ENCODE peak calls at places on chromosomes 3 and 15, in four cellular contexts. H is RWPE2, U is Caco-2, I is left lung. G is an unnamed sample.
A peak's percentile ranks its signal among the peaks of the same experiment; 100 is the strongest.

GRCh38 chr3:10344147-10344943 is 23.4 kb upstream of the SEC13 start:
- DNase-seq in H (no peak), U (peak; percentile 60), I (no peak), G (no peak)

GRCh38 chr15:48572823-48573222 is 72.7 kb downstream of the FBN1 start:
- DNase-seq in H (no peak), U (no peak), I (no peak), G (no peak)

GRCh38 chr15:33716025-33716424 is 252.3 kb upstream of the CHRM5 start:
- DNase-seq in H (no peak), U (no peak), I (no peak), G (peak; percentile 93)

GRCh38 chr3:41221278-41221677 is 22.0 kb downstream of the CTNNB1 start:
- DNase-seq in H (no peak), U (no peak), I (no peak), G (no peak)

GRCh38 chr15:78372880-78373279 is 32.7 kb downstream of the CRABP1 start:
- DNase-seq in H (peak; percentile 65), U (peak; percentile 57), I (no peak), G (no peak)

GRCh38 chr3:43966126-43966525 is 275.4 kb downstream of the ABHD5 start:
- DNase-seq in H (no peak), U (no peak), I (no peak), G (no peak)

GRCh38 chr3:144011251-144011799 is 39.7 kb downstream of the DIPK2A start:
- DNase-seq in H (no peak), U (no peak), I (no peak), G (no peak)

GRCh38 chr3:115301364-115301860 is 154.3 kb upstream of the ZBTB20 start:
- DNase-seq in H (no peak), U (no peak), I (no peak), G (peak; percentile 13)

GRCh38 chr3:126137490-126138130 is 42.8 kb downstream of the ALDH1L1 start:
- DNase-seq in H (no peak), U (no peak), I (no peak), G (no peak)

GRCh38 chr15:49521802-49522201 is 98.8 kb downstream of the FGF7 start:
- DNase-seq in H (no peak), U (peak; percentile 11), I (no peak), G (peak; percentile 29)

GRCh38 chr15:25180606-25181289 is 226.0 kb downstream of the SNRPN start:
- DNase-seq in H (peak; percentile 49), U (no peak), I (no peak), G (no peak)

GRCh38 chr15:28996289-28996688 is 110.5 kb downstream of the APBA2 start:
- DNase-seq in H (peak; percentile 55), U (no peak), I (no peak), G (no peak)
- H3K4me1 ChIP-seq in H (no peaks in the 10 kb centered on the region), U (no peaks in the 10 kb centered on the region), I (no peaks in the 10 kb centered on the region), G (no peaks in the 10 kb centered on the region)

DNA sequence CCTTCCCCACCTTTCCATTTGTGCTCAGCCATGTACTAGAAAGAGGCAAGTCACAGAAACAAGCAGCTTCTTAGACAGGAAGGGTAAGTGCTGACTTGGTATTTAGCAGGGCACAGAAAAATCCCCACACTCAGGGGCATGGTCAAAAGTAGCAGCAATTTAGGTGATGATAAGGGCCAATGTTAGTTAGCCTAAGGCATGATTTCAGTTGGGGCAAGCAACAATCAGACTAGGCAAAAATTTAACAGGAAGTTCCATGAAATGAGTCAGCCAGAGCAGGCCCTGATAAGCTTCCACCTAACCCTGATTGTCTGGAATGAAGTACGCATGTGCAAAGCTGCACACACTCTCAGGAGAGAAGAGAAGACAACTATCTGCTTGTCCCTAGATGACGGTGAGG is 423.4 kb upstream of the UBE2E2 start:
- DNase-seq in H (no peak), U (no peak), I (no peak), G (no peak)
- H3K9me3 ChIP-seq in H (no peaks in the 10 kb centered on the region), U (no peaks in the 10 kb centered on the region), I (peaks cover 18% of the 10 kb centered on the region), G (no peaks in the 10 kb centered on the region)

DNA sequence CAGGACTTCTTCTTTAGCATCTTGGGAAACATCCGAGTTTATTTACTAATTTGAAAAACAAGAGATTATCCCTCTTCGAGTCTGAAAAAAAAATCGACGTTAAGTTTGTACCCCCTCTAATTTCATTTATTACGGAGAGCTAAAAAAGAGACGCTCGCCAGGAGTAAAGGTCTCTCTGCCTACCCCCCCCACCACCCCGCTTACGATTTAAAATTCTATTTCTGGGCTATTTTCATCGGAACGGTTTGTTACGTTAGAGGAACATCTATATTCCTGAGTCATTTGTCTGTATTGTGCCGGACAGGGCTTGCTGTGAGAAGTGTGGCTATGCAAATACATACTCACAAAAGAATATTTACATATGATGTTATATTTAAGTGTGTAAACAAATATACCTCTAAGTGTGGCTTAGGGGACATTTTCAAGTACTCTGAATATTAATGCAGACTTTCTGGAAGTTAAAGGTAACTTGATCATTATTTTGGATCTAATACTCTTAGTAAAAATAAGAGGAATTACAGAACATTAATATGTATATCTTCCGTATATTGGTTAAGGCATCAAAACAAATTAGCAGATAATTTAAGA is 1.4 kb upstream of the SHOX2 start:
- DNase-seq in H (no peak), U (no peak), I (no peak), G (no peak)
- H3K4me1 ChIP-seq in H (peaks cover 3% of the 10 kb centered on the region), U (peaks cover 10% of the 10 kb centered on the region), I (peaks cover 52% of the 10 kb centered on the region), G (peaks cover 19% of the 10 kb centered on the region)

GRCh38 chr3:188692700-188693099 is 479.1 kb upstream of the TPRG1 start:
- DNase-seq in H (no peak), U (no peak), I (no peak), G (no peak)
- H3K9me3 ChIP-seq in H (no peaks in the 10 kb centered on the region), U (no peaks in the 10 kb centered on the region), I (no peaks in the 10 kb centered on the region), G (no peaks in the 10 kb centered on the region)

DNA sequence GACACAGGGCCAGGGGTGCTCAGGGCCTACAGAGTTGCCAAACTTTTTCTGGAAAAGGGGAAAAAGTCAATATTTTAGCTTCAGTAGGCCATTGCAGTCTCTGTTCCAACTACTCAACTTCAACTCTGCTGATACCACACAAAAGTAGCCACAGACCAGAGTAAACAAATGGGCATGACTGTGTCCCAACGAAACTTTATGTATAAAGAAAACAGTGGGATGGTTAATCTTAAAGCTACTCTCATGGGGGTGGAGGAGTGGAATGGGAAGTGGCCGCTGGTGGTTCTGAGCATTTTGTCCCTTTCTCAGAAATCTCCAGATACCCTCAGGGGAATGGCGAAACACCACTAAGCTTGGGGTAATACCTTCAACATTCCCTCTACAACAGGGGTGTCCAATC is 69.9 kb downstream of the OSBPL10 start:
- DNase-seq in H (no peak), U (no peak), I (no peak), G (no peak)
- H3K4me1 ChIP-seq in H (peaks cover 31% of the 10 kb centered on the region), U (no peaks in the 10 kb centered on the region), I (no peaks in the 10 kb centered on the region), G (peaks cover 29% of the 10 kb centered on the region)

DNA sequence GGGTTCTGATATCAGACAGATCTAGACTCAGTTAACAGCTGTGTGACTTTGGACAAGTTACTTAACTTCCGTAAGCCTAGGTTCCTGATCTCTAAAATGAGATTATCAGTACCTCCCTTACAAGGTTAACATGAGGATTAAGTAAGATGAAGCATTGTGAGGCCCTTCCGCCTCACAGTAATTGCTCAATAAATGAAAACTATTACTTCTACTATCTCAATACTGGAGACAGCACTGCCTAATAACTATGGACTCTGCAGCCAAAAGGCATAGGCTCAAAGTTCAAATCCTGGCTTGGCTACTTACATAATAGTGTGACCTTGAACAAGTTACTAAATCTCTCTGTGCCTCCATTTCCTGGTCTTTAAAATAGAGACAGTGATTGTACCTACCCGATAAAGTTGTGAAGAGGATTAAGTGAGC is 82.0 kb upstream of the ATP11B start:
- DNase-seq in H (no peak), U (no peak), I (no peak), G (no peak)
- H3K9me3 ChIP-seq in H (no peaks in the 10 kb centered on the region), U (no peaks in the 10 kb centered on the region), I (no peaks in the 10 kb centered on the region), G (no peaks in the 10 kb centered on the region)

GRCh38 chr3:101847328-101847727 is 2.0 kb upstream of the NFKBIZ start:
- DNase-seq in H (no peak), U (no peak), I (no peak), G (no peak)

GRCh38 chr3:101846709-101847108 is 2.6 kb upstream of the NFKBIZ start:
- DNase-seq in H (no peak), U (no peak), I (no peak), G (no peak)

GRCh38 chr3:101848754-101849713 is at the start of gene NFKBIZ:
- DNase-seq in H (peak; percentile 93), U (peak; percentile 95), I (peak; percentile 97), G (peak; percentile 94)

GRCh38 chr3:101849714-101850326 is 506 bp downstream of the NFKBIZ start:
- DNase-seq in H (peak; percentile 57), U (peak; percentile 62), I (peak; percentile 54), G (no peak)

GRCh38 chr3:101848326-101848725 is 988 bp upstream of the NFKBIZ start:
- DNase-seq in H (no peak), U (peak; percentile 14), I (no peak), G (no peak)
- H3K4me1 ChIP-seq in H (peaks cover 10% of the 10 kb centered on the region), U (peaks cover 46% of the 10 kb centered on the region), I (peaks cover 43% of the 10 kb centered on the region), G (peaks cover 16% of the 10 kb centered on the region)

DNA sequence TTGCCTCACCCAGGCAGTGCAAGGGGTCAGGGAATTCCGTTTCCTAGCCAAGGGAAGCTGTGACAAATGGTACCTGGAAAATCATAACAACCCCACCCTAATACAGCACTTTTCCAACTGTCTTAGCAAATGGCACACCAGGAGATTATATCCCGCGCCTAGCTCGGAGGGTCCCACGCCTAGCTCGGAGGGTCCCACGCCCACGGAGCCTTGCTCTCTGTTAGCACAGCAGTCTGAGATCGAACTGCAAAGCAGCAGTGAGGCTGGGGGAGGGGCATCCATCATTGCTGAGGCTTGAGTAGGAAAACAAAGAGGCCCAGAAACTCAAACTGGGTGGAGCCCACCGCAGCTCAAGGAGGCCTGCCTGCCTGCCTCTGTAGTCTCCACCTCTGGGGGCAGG is 208.1 kb downstream of the FHIT start:
- DNase-seq in H (no peak), U (no peak), I (no peak), G (no peak)
- H3K9me3 ChIP-seq in H (no peaks in the 10 kb centered on the region), U (no peaks in the 10 kb centered on the region), I (peaks cover 46% of the 10 kb centered on the region), G (no peaks in the 10 kb centered on the region)

GRCh38 chr3:66470956-66471686 is 29.7 kb downstream of the LRIG1 start:
- DNase-seq in H (no peak), U (no peak), I (no peak), G (no peak)
- H3K4me1 ChIP-seq in H (peaks cover 27% of the 10 kb centered on the region), U (peaks cover 63% of the 10 kb centered on the region), I (peaks cover 54% of the 10 kb centered on the region), G (peaks cover 18% of the 10 kb centered on the region)

DNA sequence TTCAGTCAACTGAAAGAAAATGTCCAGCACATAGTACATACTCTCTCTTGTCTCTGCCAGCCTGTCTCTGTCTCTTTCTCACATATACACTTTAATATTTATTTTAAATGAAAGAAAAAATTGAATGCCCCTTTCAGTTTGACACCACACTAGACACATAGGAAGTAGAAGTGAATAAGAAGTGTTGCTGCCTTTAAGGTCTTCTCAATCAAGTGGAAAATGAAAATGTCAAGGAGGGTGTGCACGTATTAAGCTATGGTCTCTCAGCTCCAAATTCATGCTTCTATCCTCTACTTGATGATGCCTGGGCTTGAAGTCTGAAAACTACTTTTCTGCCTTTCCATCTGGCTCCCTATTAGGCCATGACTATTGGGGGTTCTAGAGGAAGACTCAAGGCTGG is 609.3 kb upstream of the GRM7 start:
- DNase-seq in H (no peak), U (no peak), I (no peak), G (no peak)
- H3K9me3 ChIP-seq in H (no peaks in the 10 kb centered on the region), U (no peaks in the 10 kb centered on the region), I (no peaks in the 10 kb centered on the region), G (peaks cover 6% of the 10 kb centered on the region)